ENCODE peak calls at places on chromosomes 16 and 17, in ten cellular contexts. R is stimulated activated CD8-positive, alpha-beta memory T cell treated with anti-CD3 and anti-CD28 coated beads, Interleukin-15, amount 100 ng/mL, for 24 hours; L is HEK293T; N is hippocampal formation; M is fibroblast of mammary gland; Q is foreskin keratinocyte; K is H7; F is naive B cell; T is HFFc6; G is cardiac fibroblast. P is an unnamed sample.

GRCh38 chr17:16439303-16439791 is 24.0 kb downstream of the TRPV2 start:
- DNase-seq in R (no peak), N (no peak), L (no peak), Q (no peak), F (no peak), G (no peak), M (no peak), T (no peak), K (no peak), P (no peak)

GRCh38 chr16:84840687-84841627 is 21.2 kb downstream of the CRISPLD2 start:
- DNase-seq in L (no peak), K (peak; percentile 30), N (no peak), Q (no peak), R (no peak), G (no peak), M (peak; percentile 22), F (no peak), T (no peak), P (no peak)

GRCh38 chr16:68902376-68903345 is 59.3 kb downstream of the TANGO6 start:
- DNase-seq in K (peak; percentile 60), T (peak; percentile 58), L (peak; percentile 49), F (no peak), M (peak; percentile 58), G (peak; percentile 72), N (peak; percentile 30), Q (peak; percentile 33), R (no peak), P (peak; percentile 70)

GRCh38 chr16:8110572-8111514 is 479.5 kb downstream of the TMEM114 start:
- DNase-seq in M (no peak), T (no peak), F (no peak), K (no peak), Q (no peak), G (no peak), N (no peak), R (no peak), L (no peak), P (no peak)

GRCh38 chr17:14672830-14673229 is 371.9 kb downstream of the HS3ST3B1 start:
- DNase-seq in L (no peak), K (no peak), G (peak; percentile 41), R (no peak), N (no peak), M (peak; percentile 87), F (no peak), Q (peak; percentile 20), T (peak; percentile 11), P (no peak)

GRCh38 chr17:36950027-36950426 is 1.3 kb downstream of the AATF start:
- DNase-seq in N (no peak), G (no peak), R (no peak), Q (no peak), L (no peak), T (no peak), K (peak; percentile 23), F (no peak), M (no peak), P (no peak)

GRCh38 chr16:88649924-88650748 is 717 bp downstream of the CYBA start:
- DNase-seq in T (no peak), Q (no peak), G (peak; percentile 41), N (no peak), F (peak; percentile 79), R (no peak), L (no peak), M (no peak), K (peak; percentile 89), P (no peak)

GRCh38 chr17:57045868-57046671 is 39.0 kb upstream of the AKAP1 start:
- DNase-seq in T (no peak), G (no peak), N (no peak), Q (no peak), M (no peak), F (peak; percentile 41), L (no peak), R (no peak), K (peak; percentile 56), P (no peak)

GRCh38 chr16:80007216-80007615 is 406.7 kb upstream of the MAF start:
- DNase-seq in L (no peak), F (no peak), M (no peak), K (no peak), R (no peak), N (no peak), Q (no peak), G (no peak), T (no peak), P (no peak)

GRCh38 chr17:7014995-7015586 is 2.7 kb downstream of the RNASEK start:
- DNase-seq in R (no peak), K (no peak), T (peak; percentile 39), L (no peak), Q (peak; percentile 32), F (peak; percentile 78), M (peak; percentile 48), N (no peak), G (peak; percentile 71), P (no peak)

GRCh38 chr17:46811978-46812583 is 6.4 kb downstream of the WNT3 start:
- DNase-seq in M (peak; percentile 60), R (no peak), F (no peak), L (no peak), K (peak; percentile 60), G (no peak), T (peak; percentile 71), Q (no peak), N (no peak), P (no peak)

GRCh38 chr16:84554627-84555328 is 50.3 kb upstream of the MEAK7 start:
- DNase-seq in G (no peak), K (no peak), M (no peak), T (no peak), L (no peak), N (no peak), Q (no peak), R (no peak), F (no peak), P (no peak)

GRCh38 chr16:90061437-90061836 is 15.7 kb downstream of the PRDM7 start:
- DNase-seq in K (no peak), F (no peak), R (no peak), N (no peak), T (no peak), G (peak; percentile 24), Q (no peak), M (peak; percentile 16), L (no peak), P (no peak)

GRCh38 chr17:67568961-67569360 is 148.8 kb upstream of the NOL11 start:
- DNase-seq in G (no peak), L (no peak), M (no peak), T (no peak), Q (no peak), F (no peak), K (no peak), N (no peak), R (no peak), P (no peak)

GRCh38 chr16:86740817-86741799 is 162.8 kb downstream of the FOXL1 start:
- DNase-seq in T (peak; percentile 66), R (no peak), L (peak; percentile 65), M (peak; percentile 94), N (no peak), K (peak; percentile 74), Q (no peak), G (peak; percentile 96), F (no peak), P (no peak)

GRCh38 chr16:70252355-70252988 is 732 bp upstream of the EXOSC6 start:
- DNase-seq in T (no peak), N (no peak), L (peak; percentile 68), F (no peak), K (peak; percentile 80), G (peak; percentile 32), Q (no peak), M (peak; percentile 28), R (no peak), P (no peak)

GRCh38 chr16:19755268-19755667 is 37.2 kb downstream of the IQCK start:
- DNase-seq in R (no peak), F (no peak), L (no peak), T (no peak), M (no peak), Q (no peak), K (no peak), G (no peak), N (no peak), P (no peak)

GRCh38 chr16:58366247-58367031 is 25.8 kb upstream of the GINS3 start:
- DNase-seq in Q (peak; percentile 73), M (peak; percentile 91), R (no peak), L (no peak), F (no peak), T (peak; percentile 40), K (no peak), G (peak; percentile 82), N (no peak), P (no peak)

GRCh38 chr16:65789546-65789945 is 576.9 kb upstream of the CDH5 start:
- DNase-seq in N (no peak), G (no peak), M (no peak), R (no peak), L (no peak), K (no peak), F (no peak), Q (no peak), T (no peak), P (no peak)

P was measured in globus pallidus.